ENCODE peak calls at places on chromosome 20, in five cellular contexts. R is A549, J is endothelial cell of umbilical vein, G is GM12878, E is HepG2. Q is an unnamed sample.

GRCh38 chr20:14523090-14523489 is 185.7 kb upstream of the FLRT3 start:
- DNase-seq in R (no peak), J (no peak), G (no peak), E (no peak), Q (no peak)

GRCh38 chr20:43545837-43546578 is 12.8 kb upstream of the SGK2 start:
- DNase-seq in R (no peak), J (no peak), G (no peak), E (no peak), Q (no peak)

GRCh38 chr20:39909447-39909846 is 779.6 kb downstream of the MAFB start:
- DNase-seq in R (no peak), J (no peak), G (no peak), E (no peak), Q (peak)

GRCh38 chr20:48406462-48407235 is 421.1 kb downstream of the PREX1 start:
- DNase-seq in R (no peak), J (no peak), G (no peak), E (no peak), Q (peak)

GRCh38 chr20:48002517-48002970 is 217.3 kb upstream of the SULF2 start:
- DNase-seq in R (no peak), J (no peak), G (peak), E (no peak), Q (peak)

GRCh38 chr20:17872434-17872833 is 96.2 kb downstream of the SNX5 start:
- DNase-seq in R (no peak), J (no peak), G (no peak), E (no peak), Q (peak)

GRCh38 chr20:58045579-58045978 is 182.9 kb downstream of the ANKRD60 start:
- DNase-seq in R (no peak), J (no peak), G (no peak), E (no peak), Q (no peak)

GRCh38 chr20:62662422-62662821 is 20.1 kb downstream of the SLCO4A1 start:
- DNase-seq in R (no peak), J (no peak), G (no peak), E (no peak), Q (no peak)

GRCh38 chr20:44532981-44533331 is 11.1 kb upstream of the SERINC3 start:
- DNase-seq in R (no peak), J (peak), G (no peak), E (peak), Q (no peak)

GRCh38 chr20:4470375-4470774 is 251.3 kb upstream of the PRND start:
- DNase-seq in R (no peak), J (no peak), G (no peak), E (no peak), Q (no peak)

GRCh38 chr20:63210011-63210605 is 5.8 kb downstream of the YTHDF1 start:
- DNase-seq in R (no peak), J (no peak), G (no peak), E (no peak), Q (no peak)

GRCh38 chr20:20480689-20481088 is 112.8 kb downstream of the INSM1 start:
- DNase-seq in R (peak), J (no peak), G (no peak), E (no peak), Q (peak)

GRCh38 chr20:52494244-52494643 is 302.7 kb upstream of the ZFP64 start:
- DNase-seq in R (peak), J (peak), G (no peak), E (no peak), Q (no peak)

GRCh38 chr20:33653900-33654596 is 8.1 kb upstream of the C20orf144 start:
- DNase-seq in R (no peak), J (no peak), G (no peak), E (no peak), Q (no peak)

GRCh38 chr20:58039569-58040092 is 188.8 kb downstream of the ANKRD60 start:
- DNase-seq in R (no peak), J (no peak), G (no peak), E (no peak), Q (no peak)

GRCh38 chr20:32970973-32971300 is 33.3 kb downstream of the SUN5 start:
- DNase-seq in R (no peak), J (no peak), G (no peak), E (no peak), Q (no peak)

GRCh38 chr20:31569163-31570020 is 35.7 kb upstream of the ID1 start:
- DNase-seq in R (peak), J (peak), G (no peak), E (peak), Q (peak)

GRCh38 chr20:58435237-58435636 is 46.2 kb downstream of the VAPB start:
- DNase-seq in R (no peak), J (no peak), G (no peak), E (no peak), Q (no peak)

GRCh38 chr20:37619496-37619895 is 74.3 kb upstream of the CTNNBL1 start:
- DNase-seq in R (no peak), J (no peak), G (no peak), E (no peak), Q (no peak)

GRCh38 chr20:37610203-37610798 is 82.6 kb upstream of the BLCAP start:
- DNase-seq in R (no peak), J (no peak), G (no peak), E (no peak), Q (no peak)

GRCh38 chr20:37611346-37611745 is 82.5 kb upstream of the CTNNBL1 start:
- DNase-seq in R (no peak), J (no peak), G (no peak), E (no peak), Q (no peak)

GRCh38 chr20:37611852-37612251 is 82.0 kb upstream of the CTNNBL1 start:
- DNase-seq in R (no peak), J (no peak), G (no peak), E (no peak), Q (no peak)

DNA sequence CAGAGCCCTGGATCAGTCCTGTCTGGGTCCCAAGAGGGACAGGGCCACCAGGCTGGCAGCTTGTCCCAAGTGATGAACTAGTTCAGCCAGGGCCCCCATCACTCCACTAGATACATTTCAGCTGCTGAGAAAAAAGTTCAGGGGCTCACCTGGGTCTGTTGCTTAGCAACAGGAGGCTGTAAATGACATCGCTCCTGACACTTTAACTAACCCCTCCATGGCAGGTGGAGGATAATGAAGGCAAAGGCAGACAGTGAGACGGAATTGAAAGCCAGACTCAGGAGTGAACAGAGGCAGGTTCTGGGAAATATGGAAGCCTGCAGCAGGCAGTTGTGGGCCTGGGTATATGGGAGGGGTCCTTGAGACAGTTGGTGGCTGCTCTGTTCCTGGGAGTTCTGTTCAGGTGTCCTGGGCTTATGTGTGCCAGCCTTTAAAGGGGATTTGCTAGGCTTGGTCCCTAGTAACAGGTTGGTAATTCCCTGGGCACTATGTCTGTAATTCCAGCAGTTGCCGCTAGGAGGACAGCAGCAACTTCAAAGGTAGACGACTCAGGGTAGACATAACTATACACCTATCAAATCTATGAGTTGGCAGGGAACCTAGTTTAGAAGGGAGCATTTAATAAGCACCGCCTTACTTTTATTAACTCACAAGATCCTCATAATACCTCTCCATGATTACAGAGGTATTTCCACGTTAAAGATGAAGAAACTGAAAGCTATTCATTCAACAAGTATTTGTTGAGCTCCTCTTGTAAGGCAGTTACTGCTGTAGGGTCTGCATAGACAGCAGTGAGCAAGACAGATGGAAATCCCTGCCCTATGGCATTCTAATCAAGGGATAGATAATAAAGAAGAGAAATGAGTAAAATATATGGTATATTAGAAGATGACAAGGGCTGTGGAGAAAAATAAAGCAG is 78.1 kb upstream of the CTNNBL1 start:
- DNase-seq in R (peak), J (peak), G (no peak), E (peak), Q (peak)
- TF ChIP-seq MAX in R (no peak), J (no peak), G (no peak), E (no peak), Q (no peak)

DNA sequence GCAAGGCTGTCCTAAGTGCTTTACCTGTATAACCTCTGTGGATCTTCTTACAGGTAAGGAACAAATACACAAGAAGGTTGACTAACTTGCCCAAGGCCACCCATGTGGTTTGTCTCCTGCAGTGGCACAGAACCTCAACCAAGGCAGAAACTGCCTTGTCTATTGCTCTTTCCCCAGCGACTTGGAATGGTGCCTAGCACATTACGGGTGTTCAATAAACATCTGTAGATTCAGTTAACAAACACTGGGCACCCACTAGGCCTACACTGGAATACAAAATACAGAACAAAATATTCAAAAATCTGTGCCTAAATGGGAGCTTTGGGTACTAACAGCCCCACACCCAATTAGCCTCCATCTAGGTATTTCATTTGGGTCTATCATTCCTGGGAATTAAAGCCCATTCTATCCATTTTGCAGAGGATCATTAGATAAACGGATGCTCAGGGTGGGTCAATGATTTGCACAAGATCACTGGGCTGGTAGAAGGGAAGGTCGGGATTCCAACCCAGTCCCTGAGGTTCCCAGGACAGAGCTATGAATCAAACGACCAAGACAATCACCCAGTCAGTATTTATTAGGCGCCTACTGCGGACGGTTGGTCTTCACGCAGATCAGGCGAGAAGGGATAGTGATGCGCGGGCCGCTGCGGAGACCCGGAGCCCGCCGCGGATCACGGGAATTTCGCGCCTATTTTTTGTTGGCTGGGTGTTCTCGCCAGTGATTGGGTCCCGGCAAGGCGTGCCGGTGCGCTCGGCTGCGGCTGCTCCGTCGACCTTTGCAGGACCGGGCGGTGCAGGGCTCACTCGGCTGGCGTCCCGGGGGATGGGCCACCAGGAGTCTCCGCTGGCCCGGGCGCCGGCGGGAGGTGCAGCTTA is at the start of gene STK35:
- DNase-seq in R (peak), J (peak), G (peak), E (no peak), Q (peak)
- TF ChIP-seq POLR2A in R (no peak), J (no peak), G (no peak), E (no peak), Q (no peak)

GRCh38 chr20:22382742-22383141 is 201.6 kb downstream of the FOXA2 start:
- DNase-seq in R (no peak), J (no peak), G (no peak), E (no peak), Q (no peak)

GRCh38 chr20:22381812-22382416 is 202.5 kb downstream of the FOXA2 start:
- DNase-seq in R (no peak), J (no peak), G (no peak), E (no peak), Q (no peak)

GRCh38 chr20:22385602-22386299 is 198.6 kb downstream of the FOXA2 start:
- DNase-seq in R (peak), J (no peak), G (no peak), E (peak), Q (no peak)

GRCh38 chr20:22384978-22385377 is 199.4 kb downstream of the FOXA2 start:
- DNase-seq in R (no peak), J (no peak), G (no peak), E (peak), Q (no peak)

GRCh38 chr20:22383156-22383555 is 201.2 kb downstream of the FOXA2 start:
- DNase-seq in R (no peak), J (no peak), G (no peak), E (no peak), Q (no peak)
- TF ChIP-seq MYC in R (no peak), J (no peak), G (no peak), E (no peak), Q (no peak)

DNA sequence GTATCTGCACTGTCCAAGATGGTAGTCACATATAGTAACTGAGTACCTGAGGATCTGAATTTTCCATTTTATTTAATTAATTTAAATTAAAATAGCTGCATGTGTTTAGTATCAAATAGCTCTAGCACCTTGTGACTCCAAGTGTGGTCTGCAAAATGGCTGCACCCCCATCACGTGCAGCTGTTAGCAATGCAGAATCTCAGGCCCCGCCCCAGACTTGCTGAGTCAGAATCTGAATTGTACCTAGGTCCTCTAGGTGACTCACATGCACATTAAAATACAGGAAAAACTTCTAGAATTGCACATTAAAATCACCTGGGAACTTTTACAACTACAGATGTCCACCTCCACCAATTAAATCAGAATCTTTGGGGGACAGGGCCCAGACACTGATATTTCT is 19.2 kb upstream of the FAM83C start:
- DNase-seq in R (peak), J (no peak), G (no peak), E (no peak), Q (no peak)
- TF ChIP-seq MAX in R (peak), J (no peak), G (no peak), E (no peak), Q (no peak)

DNA sequence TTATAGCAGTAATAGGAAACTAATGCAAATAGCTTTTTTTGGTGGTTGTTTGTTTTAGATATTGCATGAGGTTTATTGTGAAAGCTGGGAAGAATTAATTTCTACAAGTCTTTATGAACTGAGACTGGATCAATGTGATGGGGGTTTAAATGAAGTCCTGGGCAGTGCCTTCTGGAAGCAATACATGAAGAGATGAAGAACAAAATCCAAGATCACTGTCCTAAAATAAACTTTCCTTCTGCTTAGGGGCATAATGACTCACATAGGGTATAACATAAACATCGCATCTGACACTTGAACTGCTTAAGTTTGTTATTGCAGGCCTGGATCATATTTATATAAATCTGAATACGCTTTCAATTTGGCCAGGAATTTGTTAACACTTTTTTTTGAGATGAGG is 20.9 kb upstream of the SHLD1 start:
- DNase-seq in R (peak), J (peak), G (no peak), E (no peak), Q (no peak)
- TF ChIP-seq POLR2A in R (no peak), J (no peak), G (no peak), E (no peak), Q (no peak)